ENCODE peak calls at places on chromosomes 3 and 15, in six cellular contexts. S is IMR-90, V is H9, E is trophoblast cell, A is mesendoderm, Y is mesenchymal stem cell. K is an unnamed sample. For H3K79me1, the result is how much of the 10 kb centered on the place peaks cover.

GRCh38 chr15:24223739-24224138 is 451.8 kb upstream of the NPAP1 start:
- DNase-seq in S (no peak), V (no peak), E (no peak), A (no peak), Y (no peak), K (no peak)

GRCh38 chr3:164233951-164234350 is 844.3 kb downstream of the SI start:
- DNase-seq in S (no peak), V (no peak), E (no peak), A (no peak), Y (peak), K (no peak)

GRCh38 chr3:25428003-25428861 is at the start of gene RARB:
- DNase-seq in S (peak), V (peak), E (peak), A (peak), Y (peak), K (peak)

GRCh38 chr15:65856821-65857455 is 12.4 kb upstream of the RAB11A start:
- DNase-seq in S (peak), V (peak), E (peak), A (peak), Y (peak), K (peak)

GRCh38 chr15:74768099-74768770 is 13.6 kb upstream of the CSK start:
- DNase-seq in S (no peak), V (no peak), E (no peak), A (no peak), Y (no peak), K (no peak)

GRCh38 chr15:24956131-24956838 is 1.5 kb downstream of the SNRPN start:
- DNase-seq in S (peak), V (peak), E (peak), A (peak), Y (peak), K (peak)

GRCh38 chr3:178112134-178112533 is 424.1 kb upstream of the KCNMB2 start:
- DNase-seq in S (no peak), V (peak), E (no peak), A (peak), Y (no peak), K (no peak)

GRCh38 chr3:8739757-8740508 is 6.3 kb downstream of the CAV3 start:
- DNase-seq in S (peak), V (no peak), E (peak), A (no peak), Y (peak), K (no peak)

GRCh38 chr3:183513046-183513706 is 42.3 kb downstream of the KLHL6 start:
- DNase-seq in S (no peak), V (no peak), E (no peak), A (no peak), Y (no peak), K (no peak)

GRCh38 chr3:149390772-149391212 is 13.3 kb upstream of the TM4SF1 start:
- DNase-seq in S (peak), V (no peak), E (peak), A (no peak), Y (no peak), K (no peak)

GRCh38 chr3:166283856-166284255 is 446.6 kb upstream of the BCHE start:
- DNase-seq in S (peak), V (no peak), E (peak), A (no peak), Y (peak), K (no peak)

GRCh38 chr3:79761441-79761840 is 6.4 kb downstream of the ROBO1 start:
- DNase-seq in S (no peak), V (no peak), E (no peak), A (no peak), Y (no peak), K (no peak)

GRCh38 chr3:128814514-128815317 is 64.7 kb upstream of the ACAD9 start:
- DNase-seq in S (no peak), V (no peak), E (no peak), A (no peak), Y (no peak), K (no peak)

GRCh38 chr15:87829651-87830050 is 426.9 kb downstream of the NTRK3 start:
- DNase-seq in S (no peak), V (no peak), E (no peak), A (peak), Y (no peak), K (no peak)

GRCh38 chr3:140251678-140252077 is 316.7 kb downstream of the CLSTN2 start:
- DNase-seq in S (no peak), V (no peak), E (no peak), A (peak), Y (no peak), K (peak)

GRCh38 chr15:85580914-85581313 is 200.5 kb downstream of the AKAP13 start:
- DNase-seq in S (no peak), V (no peak), E (peak), A (no peak), Y (no peak), K (no peak)

GRCh38 chr3:110138966-110139555 is 801.7 kb upstream of the DPPA4 start:
- DNase-seq in S (no peak), V (no peak), E (no peak), A (no peak), Y (no peak), K (no peak)

GRCh38 chr15:61028427-61028826 is 200.7 kb downstream of the RORA start:
- DNase-seq in S (no peak), V (no peak), E (no peak), A (peak), Y (no peak), K (no peak)

GRCh38 chr15:33152502-33153109 is 41.9 kb downstream of the FMN1 start:
- DNase-seq in S (peak), V (no peak), E (peak), A (no peak), Y (no peak), K (no peak)

GRCh38 chr3:23633261-23633960 is 172.3 kb upstream of the UBE2E1 start:
- DNase-seq in S (no peak), V (no peak), E (no peak), A (no peak), Y (no peak), K (no peak)

GRCh38 chr3:32899265-32899664 is 52.2 kb upstream of the CCR4 start:
- DNase-seq in S (no peak), V (no peak), E (no peak), A (no peak), Y (no peak), K (no peak)

GRCh38 chr3:13407475-13407874 is 12.6 kb downstream of the NUP210 start:
- DNase-seq in S (no peak), V (no peak), E (no peak), A (no peak), Y (no peak), K (no peak)

GRCh38 chr15:61653110-61653509 is 407.1 kb downstream of the VPS13C start:
- DNase-seq in S (no peak), V (peak), E (no peak), A (peak), Y (no peak), K (no peak)

GRCh38 chr3:8658326-8659212 is 14.0 kb upstream of the SSUH2 start:
- DNase-seq in S (peak), V (no peak), E (no peak), A (no peak), Y (no peak), K (no peak)

GRCh38 chr3:125443923-125444322 is 68.8 kb upstream of the ZNF148 start:
- DNase-seq in S (peak), V (no peak), E (peak), A (no peak), Y (peak), K (no peak)

GRCh38 chr15:25544076-25544475 is 105.3 kb upstream of the UBE3A start:
- DNase-seq in S (no peak), V (no peak), E (no peak), A (no peak), Y (no peak), K (no peak)

GRCh38 chr15:74978503-74978902 is 16.9 kb upstream of the SCAMP5 start:
- DNase-seq in S (peak), V (no peak), E (no peak), A (no peak), Y (peak), K (no peak)

DNA sequence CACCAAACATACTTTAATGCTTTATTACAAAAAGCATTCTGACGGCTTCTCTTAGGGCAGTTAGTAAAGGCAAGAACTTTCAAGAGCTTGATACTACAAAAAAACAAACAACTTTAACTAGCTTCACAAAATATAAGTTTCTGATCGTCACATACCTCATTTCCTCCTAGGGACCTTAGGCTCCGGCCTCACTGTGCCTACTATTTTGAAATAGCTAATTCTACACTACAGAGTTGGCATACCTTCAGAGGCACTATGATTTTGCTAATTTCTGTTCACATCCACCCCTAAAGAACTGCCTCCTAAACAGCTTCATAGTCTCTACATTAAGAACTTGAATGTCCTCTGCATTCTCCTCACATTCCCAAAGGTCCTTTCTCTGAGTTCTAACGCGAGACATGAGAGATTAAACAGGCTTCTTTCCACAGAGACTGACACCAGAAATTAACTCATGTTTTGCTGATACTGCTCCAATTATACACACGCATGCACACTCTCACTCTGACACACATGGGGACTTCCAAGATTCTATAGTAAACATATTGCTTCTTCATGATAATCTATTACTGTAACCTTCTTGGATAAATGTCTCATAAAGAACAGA is 75.5 kb downstream of the DLG1 start:
- DNase-seq in S (no peak), V (no peak), E (no peak), A (no peak), Y (peak), K (no peak)
- H3K27ac ChIP-seq in S (no peak), V (no peak), E (no peak), A (no peak), Y (no peak), K (no peak)

DNA sequence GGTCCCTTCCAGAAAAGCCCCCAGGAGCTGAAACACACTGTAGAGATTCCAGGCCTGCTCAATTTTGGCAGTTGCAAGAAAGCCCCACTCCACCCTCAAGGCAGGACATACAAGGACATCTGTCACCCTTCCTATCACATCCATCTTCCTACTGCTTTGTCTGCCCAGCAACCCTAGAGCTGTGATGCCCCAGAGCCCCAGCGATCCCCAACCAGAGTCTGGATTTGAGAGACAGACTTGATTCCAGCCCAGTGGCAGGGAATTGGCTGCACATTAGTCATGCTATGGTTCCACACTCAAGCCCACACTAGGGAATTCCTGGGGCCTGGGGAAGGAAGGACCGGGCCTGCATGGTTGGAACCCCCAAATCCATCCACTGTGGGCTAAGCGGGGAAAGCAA is 56.8 kb downstream of the ATP2B2 start:
- DNase-seq in S (no peak), V (no peak), E (no peak), A (no peak), Y (no peak), K (no peak)
- H3K79me1 ChIP-seq in S (under half), V (under half), E (under half), A (under half), Y (under half), K (under half)

GRCh38 chr15:99719096-99719541 is 14.1 kb downstream of the LYSMD4 start:
- DNase-seq in S (peak), V (no peak), E (no peak), A (no peak), Y (peak), K (no peak)

GRCh38 chr15:99720533-99720932 is 12.7 kb downstream of the LYSMD4 start:
- DNase-seq in S (no peak), V (no peak), E (peak), A (peak), Y (no peak), K (no peak)

GRCh38 chr15:99721104-99721778 is 12.0 kb downstream of the LYSMD4 start:
- DNase-seq in S (no peak), V (no peak), E (no peak), A (peak), Y (no peak), K (no peak)

GRCh38 chr15:99721896-99722295 is 11.3 kb downstream of the LYSMD4 start:
- DNase-seq in S (no peak), V (no peak), E (no peak), A (no peak), Y (no peak), K (no peak)

GRCh38 chr15:99722406-99722805 is 10.8 kb downstream of the LYSMD4 start:
- DNase-seq in S (no peak), V (no peak), E (peak), A (no peak), Y (no peak), K (no peak)
- H3K27ac ChIP-seq in S (no peak), V (no peak), E (no peak), A (no peak), Y (no peak), K (no peak)

DNA sequence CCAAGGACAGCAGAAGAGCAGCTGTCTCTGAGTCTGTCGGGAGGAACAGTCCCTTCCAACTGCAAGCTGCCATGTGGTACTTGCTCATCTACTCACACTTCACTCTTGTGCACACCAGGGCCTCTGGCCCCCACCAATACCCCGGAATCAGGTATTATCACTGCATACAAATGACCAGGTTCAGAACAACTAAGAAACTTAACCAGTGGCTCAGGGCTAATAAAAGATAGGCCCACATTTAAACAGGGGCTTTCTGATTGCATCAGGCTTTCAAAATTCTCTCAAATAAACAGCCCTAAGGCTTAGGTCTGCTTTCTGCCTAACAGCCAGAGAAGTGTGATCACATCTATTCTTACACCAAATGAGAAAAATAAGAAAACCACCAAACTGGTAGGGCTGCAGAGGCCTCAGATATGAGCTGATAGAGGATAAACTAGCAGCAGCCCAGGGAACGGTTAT is 20.7 kb downstream of the CCDC12 start:
- DNase-seq in S (peak), V (no peak), E (no peak), A (no peak), Y (peak), K (no peak)
- H3K79me1 ChIP-seq in S (half or more), V (under half), E (under half), A (half or more), Y (under half), K (under half)

DNA sequence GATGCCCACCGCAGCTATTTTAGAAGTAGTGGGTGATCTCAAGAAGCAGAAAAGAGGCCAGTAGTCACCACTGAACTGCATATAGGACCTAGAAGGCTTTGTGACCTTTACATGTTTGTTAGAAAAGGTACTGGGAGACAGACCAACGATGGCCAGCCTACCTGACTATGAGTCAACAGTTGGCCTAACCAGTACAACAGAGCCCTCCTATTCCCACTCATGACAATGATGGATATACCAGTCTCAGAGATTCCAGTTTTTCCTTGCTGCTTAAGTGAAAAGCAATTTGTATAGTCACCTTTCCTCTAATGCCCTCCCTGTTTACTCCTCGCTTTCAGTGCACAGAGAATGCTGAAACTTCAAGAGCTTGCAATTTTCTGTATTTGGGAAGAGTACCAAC is 86.6 kb upstream of the PPIB start:
- DNase-seq in S (no peak), V (no peak), E (no peak), A (no peak), Y (no peak), K (no peak)
- H3K27ac ChIP-seq in S (no peak), V (no peak), E (peak), A (no peak), Y (peak), K (no peak)

GRCh38 chr3:63128380-63128779 is 149.7 kb upstream of the SYNPR start:
- DNase-seq in S (no peak), V (peak), E (no peak), A (peak), Y (no peak), K (no peak)

GRCh38 chr3:63135362-63135761 is 142.7 kb upstream of the SYNPR start:
- DNase-seq in S (no peak), V (no peak), E (no peak), A (peak), Y (no peak), K (peak)

GRCh38 chr3:63132456-63133250 is 145.5 kb upstream of the SYNPR start:
- DNase-seq in S (no peak), V (no peak), E (no peak), A (no peak), Y (no peak), K (no peak)

GRCh38 chr3:63130625-63131024 is 147.5 kb upstream of the SYNPR start:
- DNase-seq in S (no peak), V (no peak), E (no peak), A (no peak), Y (no peak), K (no peak)
- H3K79me1 ChIP-seq in S (under half), V (under half), E (under half), A (under half), Y (under half), K (under half)

GRCh38 chr3:181773921-181774320 is 62.2 kb downstream of the SOX2 start:
- DNase-seq in S (no peak), V (no peak), E (no peak), A (no peak), Y (no peak), K (no peak)
- H3K27ac ChIP-seq in S (no peak), V (no peak), E (no peak), A (no peak), Y (no peak), K (no peak)